ENCODE peak calls at places on chromosomes 12 and 14, in seven cellular contexts. H is NCI-H2029, U is endothelial cell, L is putamen, Q is Right ventricle myocardium superior, W is LoVo, O is right cardiac atrium. E is an unnamed sample.

GRCh38 chr14:38948576-38948975 is 154.5 kb downstream of the SEC23A start:
- DNase-seq in H (no peak), U (no peak), Q (no peak), O (no peak), W (no peak), L (peak), E (no peak)

GRCh38 chr14:88986146-88986841 is 161.8 kb downstream of the TTC8 start:
- DNase-seq in O (no peak), H (no peak), Q (no peak), U (no peak), W (peak), L (no peak), E (no peak)

GRCh38 chr12:49346659-49347306 is at the start of gene DNAJC22:
- DNase-seq in O (peak), W (no peak), H (no peak), U (no peak), Q (no peak), L (no peak), E (no peak)

GRCh38 chr12:31234955-31235867 is 90.7 kb downstream of the SINHCAF start:
- DNase-seq in O (peak), H (peak), U (peak), Q (no peak), W (peak), L (peak), E (no peak)

GRCh38 chr12:15443611-15444010 is 121.3 kb downstream of the PTPRO start:
- DNase-seq in H (no peak), L (no peak), Q (no peak), O (no peak), W (no peak), U (no peak), E (no peak)

GRCh38 chr14:39563361-39563760 is 131.1 kb upstream of the FBXO33 start:
- DNase-seq in W (no peak), U (no peak), L (no peak), Q (no peak), O (no peak), H (no peak), E (no peak)

GRCh38 chr12:52395761-52396434 is 10.2 kb downstream of the KRT82 start:
- DNase-seq in Q (peak), L (no peak), W (no peak), U (peak), O (peak), H (peak), E (peak)

GRCh38 chr12:111033281-111034147 is 113.1 kb upstream of the MYL2 start:
- DNase-seq in W (no peak), Q (no peak), O (no peak), U (peak), L (no peak), H (no peak), E (no peak)

GRCh38 chr12:50397122-50397650 is 777 bp upstream of the FAM186A start:
- DNase-seq in H (no peak), O (no peak), Q (no peak), U (no peak), L (no peak), W (no peak), E (no peak)

GRCh38 chr14:29930283-29930682 is 2.6 kb upstream of the PRKD1 start:
- DNase-seq in U (no peak), O (no peak), Q (no peak), L (no peak), W (no peak), H (no peak), E (no peak)

GRCh38 chr14:101402936-101403660 is 158.2 kb upstream of the DIO3 start:
- DNase-seq in O (no peak), Q (no peak), U (no peak), L (no peak), W (no peak), H (no peak), E (no peak)

GRCh38 chr14:69268763-69269162 is 8.8 kb downstream of the GALNT16 start:
- DNase-seq in H (no peak), O (no peak), L (no peak), Q (no peak), W (no peak), U (no peak), E (no peak)

GRCh38 chr12:3138896-3139590 is 61.9 kb downstream of the TSPAN9 start:
- DNase-seq in O (no peak), Q (no peak), L (no peak), H (no peak), W (no peak), U (no peak), E (no peak)

GRCh38 chr14:104504172-104504735 is 75.3 kb upstream of the C14orf180 start:
- DNase-seq in W (no peak), O (no peak), L (no peak), Q (no peak), U (no peak), H (no peak), E (no peak)

GRCh38 chr12:47755655-47756562 is 2.8 kb downstream of the RAPGEF3 start:
- DNase-seq in L (no peak), O (no peak), H (no peak), Q (peak), W (no peak), U (no peak), E (no peak)

GRCh38 chr12:591167-591570 is 72.1 kb downstream of the NINJ2 start:
- DNase-seq in O (peak), U (no peak), H (no peak), L (no peak), Q (peak), W (no peak), E (no peak)

GRCh38 chr12:77232045-77232444 is 166.7 kb upstream of the E2F7 start:
- DNase-seq in Q (no peak), O (no peak), H (no peak), U (no peak), W (no peak), L (no peak), E (no peak)

GRCh38 chr14:102930753-102931579 is 8.5 kb downstream of the AMN start:
- DNase-seq in L (no peak), W (peak), H (no peak), U (no peak), O (peak), Q (peak), E (no peak)

GRCh38 chr12:117155278-117156060 is 34.8 kb downstream of the FBXO21 start:
- DNase-seq in O (peak), U (peak), H (peak), Q (peak), L (peak), W (peak), E (no peak)

GRCh38 chr12:68080577-68080976 is 79.0 kb downstream of the IFNG start:
- DNase-seq in O (no peak), L (no peak), Q (no peak), W (no peak), H (no peak), U (no peak), E (no peak)

GRCh38 chr14:100532154-100532915 is 54.9 kb downstream of the BEGAIN start:
- DNase-seq in W (no peak), H (no peak), Q (no peak), L (no peak), O (peak), U (no peak), E (no peak)

E was measured in AG04449.